ENCODE peak calls at places on chromosomes 4 and X, in six cellular contexts. One of them, this sample, is unnamed.
A peak's percentile ranks its signal among the peaks of the same experiment; 100 is the strongest.

GRCh38 chrX:153245288-153245731 is 66.2 kb downstream of the MAGEA1 start:
- DNase-seq in HepG2: no peak
- DNase-seq in H1: no peak
- DNase-seq in NT2/D1: peak; percentile 15
- DNase-seq in K562: peak; percentile 74
- DNase-seq in GM12878: no peak
- DNase-seq in this sample: no peak

GRCh38 chr4:74152841-74153240 is 5.1 kb upstream of the MTHFD2L start:
- DNase-seq in HepG2: no peak
- DNase-seq in H1: no peak
- DNase-seq in GM12878: no peak
- DNase-seq in NT2/D1: no peak
- DNase-seq in K562: no peak
- DNase-seq in this sample: no peak

GRCh38 chrX:53263597-53264094 is 17.7 kb downstream of the IQSEC2 start:
- DNase-seq in K562: peak; percentile 85
- DNase-seq in GM12878: no peak
- DNase-seq in NT2/D1: no peak
- DNase-seq in H1: no peak
- DNase-seq in HepG2: no peak
- DNase-seq in this sample: peak; percentile 59

GRCh38 chr4:90120037-90120436 is 7.2 kb upstream of the CCSER1 start:
- DNase-seq in H1: no peak
- DNase-seq in GM12878: no peak
- DNase-seq in K562: no peak
- DNase-seq in NT2/D1: no peak
- DNase-seq in HepG2: no peak
- DNase-seq in this sample: no peak

GRCh38 chr4:27791640-27792039 is 931.0 kb downstream of the STIM2 start:
- DNase-seq in NT2/D1: no peak
- DNase-seq in H1: no peak
- DNase-seq in K562: no peak
- DNase-seq in HepG2: no peak
- DNase-seq in GM12878: no peak
- DNase-seq in this sample: no peak

GRCh38 chrX:40734956-40735317 is 405 bp downstream of the MED14 start:
- DNase-seq in K562: peak; percentile 34
- DNase-seq in HepG2: no peak
- DNase-seq in NT2/D1: no peak
- DNase-seq in GM12878: no peak
- DNase-seq in H1: no peak
- DNase-seq in this sample: no peak

GRCh38 chr4:5632043-5632440 is 76.3 kb downstream of the EVC2 start:
- DNase-seq in GM12878: no peak
- DNase-seq in K562: no peak
- DNase-seq in NT2/D1: no peak
- DNase-seq in HepG2: no peak
- DNase-seq in H1: no peak
- DNase-seq in this sample: no peak

GRCh38 chrX:45715787-45716186 is 515.1 kb upstream of the DIPK2B start:
- DNase-seq in K562: no peak
- DNase-seq in H1: no peak
- DNase-seq in HepG2: no peak
- DNase-seq in NT2/D1: no peak
- DNase-seq in GM12878: no peak
- DNase-seq in this sample: no peak

GRCh38 chr4:152573861-152574260 is 38.0 kb upstream of the FBXW7 start:
- DNase-seq in GM12878: no peak
- DNase-seq in K562: no peak
- DNase-seq in HepG2: no peak
- DNase-seq in NT2/D1: no peak
- DNase-seq in H1: no peak
- DNase-seq in this sample: no peak

GRCh38 chr4:173436149-173436579 is 37.2 kb upstream of the SCRG1 start:
- DNase-seq in NT2/D1: no peak
- DNase-seq in GM12878: no peak
- DNase-seq in HepG2: no peak
- DNase-seq in H1: no peak
- DNase-seq in K562: no peak
- DNase-seq in this sample: no peak

GRCh38 chrX:70332600-70332999 is 42.7 kb downstream of the KIF4A start:
- DNase-seq in K562: peak; percentile 1
- DNase-seq in HepG2: no peak
- DNase-seq in GM12878: no peak
- DNase-seq in H1: no peak
- DNase-seq in NT2/D1: peak; percentile 3
- DNase-seq in this sample: no peak

GRCh38 chrX:40402771-40403533 is 177.8 kb upstream of the ATP6AP2 start:
- DNase-seq in H1: no peak
- DNase-seq in K562: peak; percentile 45
- DNase-seq in HepG2: no peak
- DNase-seq in NT2/D1: no peak
- DNase-seq in GM12878: no peak
- DNase-seq in this sample: no peak

GRCh38 chr4:147793973-147794690 is 62.2 kb downstream of the ARHGAP10 start:
- DNase-seq in GM12878: no peak
- DNase-seq in H1: no peak
- DNase-seq in HepG2: no peak
- DNase-seq in NT2/D1: no peak
- DNase-seq in K562: no peak
- DNase-seq in this sample: no peak

GRCh38 chr4:39873823-39874222 is 103.9 kb downstream of the PDS5A start:
- DNase-seq in GM12878: no peak
- DNase-seq in NT2/D1: no peak
- DNase-seq in K562: no peak
- DNase-seq in H1: no peak
- DNase-seq in HepG2: no peak
- DNase-seq in this sample: no peak

GRCh38 chr4:140326395-140326993 is 47.0 kb upstream of the SCOC start:
- DNase-seq in H1: no peak
- DNase-seq in HepG2: peak; percentile 15
- DNase-seq in GM12878: no peak
- DNase-seq in K562: peak; percentile 19
- DNase-seq in NT2/D1: no peak
- DNase-seq in this sample: peak; percentile 33

GRCh38 chrX:98523026-98523425 is 1639.3 kb downstream of the RPA4 start:
- DNase-seq in H1: no peak
- DNase-seq in NT2/D1: no peak
- DNase-seq in HepG2: no peak
- DNase-seq in GM12878: no peak
- DNase-seq in K562: no peak
- DNase-seq in this sample: no peak

GRCh38 chr4:36716874-36717273 is 435.5 kb downstream of the DTHD1 start:
- DNase-seq in NT2/D1: no peak
- DNase-seq in GM12878: no peak
- DNase-seq in HepG2: no peak
- DNase-seq in K562: no peak
- DNase-seq in H1: no peak
- DNase-seq in this sample: no peak

GRCh38 chrX:8288590-8288989 is 117.5 kb upstream of the VCX2 start:
- DNase-seq in GM12878: no peak
- DNase-seq in H1: no peak
- DNase-seq in NT2/D1: no peak
- DNase-seq in K562: no peak
- DNase-seq in HepG2: no peak
- DNase-seq in this sample: no peak

GRCh38 chrX:153032397-153033118 is 23.7 kb upstream of the PNMA3 start:
- DNase-seq in H1: no peak
- DNase-seq in K562: peak; percentile 75
- DNase-seq in NT2/D1: no peak
- DNase-seq in HepG2: peak; percentile 21
- DNase-seq in GM12878: no peak
- DNase-seq in this sample: peak; percentile 21

GRCh38 chr4:168558587-168558986 is 61.7 kb downstream of the PALLD start:
- DNase-seq in K562: no peak
- DNase-seq in GM12878: no peak
- DNase-seq in H1: no peak
- DNase-seq in HepG2: no peak
- DNase-seq in NT2/D1: no peak
- DNase-seq in this sample: no peak

GRCh38 chr4:90403781-90404180 is 276.6 kb downstream of the CCSER1 start:
- DNase-seq in NT2/D1: no peak
- DNase-seq in HepG2: no peak
- DNase-seq in K562: no peak
- DNase-seq in H1: no peak
- DNase-seq in GM12878: no peak
- DNase-seq in this sample: no peak

DNA sequence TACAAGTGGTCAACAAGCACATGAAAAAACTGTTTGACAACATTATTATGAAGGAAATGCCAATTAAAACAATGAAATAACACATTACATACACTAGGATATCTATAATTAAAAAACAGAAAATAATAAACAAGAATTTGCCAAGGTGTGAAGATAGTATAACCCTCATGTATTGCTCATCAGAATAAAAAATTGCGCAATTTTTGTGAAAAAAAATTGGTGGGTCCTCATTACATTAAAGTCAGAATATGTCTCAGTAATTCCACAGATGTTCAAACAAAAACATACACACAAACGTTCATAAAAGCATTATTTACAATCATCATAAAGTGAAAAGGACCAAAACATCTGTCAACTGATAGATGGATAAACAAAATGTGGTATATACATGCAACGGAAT is 63.0 kb upstream of the AR start:
- DNase-seq in GM12878: no peak
- DNase-seq in H1: no peak
- DNase-seq in NT2/D1: no peak
- DNase-seq in HepG2: no peak
- DNase-seq in K562: no peak
- DNase-seq in this sample: no peak
- TF ChIP-seq ZNF274 in GM12878: no peak
- TF ChIP-seq ZNF274 in H1: no peak
- TF ChIP-seq ZNF274 in NT2/D1: no peak
- TF ChIP-seq ZNF274 in HepG2: no peak
- TF ChIP-seq ZNF274 in K562: no peak
- TF ChIP-seq ZNF274 in this sample: no peak

DNA sequence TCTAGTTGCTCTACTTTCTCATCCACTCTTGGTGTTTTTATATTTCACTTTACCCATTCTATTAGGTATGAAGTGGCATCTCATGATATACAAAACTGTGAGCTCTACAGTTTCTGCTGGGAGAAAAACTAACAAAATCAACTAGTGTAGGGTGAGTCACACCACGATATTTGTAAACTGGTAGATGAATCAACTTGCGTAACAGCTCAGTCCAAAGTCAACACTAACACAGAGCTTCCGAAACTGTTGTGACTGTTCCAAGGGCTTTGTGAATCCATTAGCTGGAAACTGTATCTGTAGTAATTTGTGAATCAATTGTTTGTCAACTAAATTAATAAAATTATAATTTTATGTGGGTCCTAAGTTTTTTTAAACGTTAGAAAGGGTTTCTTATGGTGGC is 119.8 kb upstream of the TSPAN5 start:
- DNase-seq in H1: no peak
- DNase-seq in K562: no peak
- DNase-seq in GM12878: no peak
- DNase-seq in HepG2: peak; percentile 87
- DNase-seq in NT2/D1: no peak
- DNase-seq in this sample: no peak
- TF ChIP-seq ZNF274 in H1: no peak
- TF ChIP-seq ZNF274 in K562: no peak
- TF ChIP-seq ZNF274 in GM12878: no peak
- TF ChIP-seq ZNF274 in HepG2: no peak
- TF ChIP-seq ZNF274 in NT2/D1: no peak
- TF ChIP-seq ZNF274 in this sample: no peak

GRCh38 chr4:159552979-159553768 is 450.3 kb downstream of the RAPGEF2 start:
- DNase-seq in H1: no peak
- DNase-seq in K562: no peak
- DNase-seq in GM12878: no peak
- DNase-seq in HepG2: no peak
- DNase-seq in NT2/D1: no peak
- DNase-seq in this sample: no peak

GRCh38 chr4:159551268-159551667 is 448.4 kb downstream of the RAPGEF2 start:
- DNase-seq in HepG2: no peak
- DNase-seq in GM12878: no peak
- DNase-seq in NT2/D1: no peak
- DNase-seq in H1: no peak
- DNase-seq in K562: no peak
- DNase-seq in this sample: no peak

GRCh38 chr4:159555873-159556272 is 453.0 kb downstream of the RAPGEF2 start:
- DNase-seq in HepG2: no peak
- DNase-seq in NT2/D1: no peak
- DNase-seq in GM12878: no peak
- DNase-seq in H1: no peak
- DNase-seq in K562: no peak
- DNase-seq in this sample: no peak
- TF ChIP-seq ZNF274 in HepG2: no peak
- TF ChIP-seq ZNF274 in NT2/D1: no peak
- TF ChIP-seq ZNF274 in GM12878: no peak
- TF ChIP-seq ZNF274 in H1: no peak
- TF ChIP-seq ZNF274 in K562: no peak
- TF ChIP-seq ZNF274 in this sample: no peak

GRCh38 chr4:17997129-17997528 is 24.4 kb downstream of the LCORL start:
- DNase-seq in NT2/D1: no peak
- DNase-seq in GM12878: no peak
- DNase-seq in HepG2: no peak
- DNase-seq in K562: no peak
- DNase-seq in H1: no peak
- DNase-seq in this sample: no peak
- TF ChIP-seq ZNF274 in NT2/D1: no peak
- TF ChIP-seq ZNF274 in GM12878: no peak
- TF ChIP-seq ZNF274 in HepG2: no peak
- TF ChIP-seq ZNF274 in K562: no peak
- TF ChIP-seq ZNF274 in H1: no peak
- TF ChIP-seq ZNF274 in this sample: no peak

DNA sequence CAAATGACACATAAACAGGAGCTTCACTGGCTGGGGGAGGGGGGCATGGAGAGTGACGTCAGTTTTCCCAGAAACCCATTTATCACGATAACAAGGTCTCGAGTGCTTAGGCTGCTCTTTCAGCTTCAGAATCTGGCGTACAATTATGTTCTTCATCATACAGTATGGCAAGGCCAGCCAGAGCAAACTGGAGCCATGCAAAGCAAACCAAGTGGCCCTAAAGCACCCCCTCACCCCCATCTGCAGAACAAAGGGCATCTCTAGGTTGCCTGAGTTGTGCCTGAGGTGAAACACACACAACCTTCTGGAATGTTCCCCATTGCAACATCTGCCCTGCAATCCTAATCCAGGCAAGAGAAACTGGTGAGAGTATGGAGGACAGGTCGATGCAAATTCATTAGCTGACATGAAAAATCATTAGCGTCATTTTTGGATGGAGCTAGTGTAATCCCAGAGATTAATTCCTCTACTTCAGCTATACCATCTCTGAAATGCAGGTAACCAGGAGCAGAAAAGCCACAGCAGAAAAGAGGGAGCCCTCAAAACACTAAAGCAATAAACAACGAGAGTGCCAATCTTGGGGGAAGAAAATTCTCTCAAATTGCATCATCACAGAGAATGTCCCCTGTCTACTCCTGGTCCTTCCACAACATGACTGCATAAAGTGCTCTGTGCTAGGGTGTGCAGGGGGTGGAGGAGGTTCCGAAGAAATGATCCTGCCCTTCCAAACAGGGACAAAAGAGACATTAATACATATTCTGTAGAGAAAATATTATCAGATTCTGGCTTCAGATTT is 1.8 kb downstream of the SEPTIN6 start:
- DNase-seq in H1: no peak
- DNase-seq in NT2/D1: no peak
- DNase-seq in GM12878: no peak
- DNase-seq in K562: peak; percentile 89
- DNase-seq in HepG2: no peak
- DNase-seq in this sample: no peak
- TF ChIP-seq ZNF274 in H1: no peak
- TF ChIP-seq ZNF274 in NT2/D1: no peak
- TF ChIP-seq ZNF274 in GM12878: no peak
- TF ChIP-seq ZNF274 in K562: no peak
- TF ChIP-seq ZNF274 in HepG2: no peak
- TF ChIP-seq ZNF274 in this sample: no peak

GRCh38 chr4:46999584-46999983 is 6.2 kb upstream of the GABRA4 start:
- DNase-seq in NT2/D1: no peak
- DNase-seq in H1: no peak
- DNase-seq in K562: no peak
- DNase-seq in GM12878: no peak
- DNase-seq in HepG2: no peak
- DNase-seq in this sample: no peak
- TF ChIP-seq ZNF274 in NT2/D1: no peak
- TF ChIP-seq ZNF274 in H1: no peak
- TF ChIP-seq ZNF274 in K562: no peak
- TF ChIP-seq ZNF274 in GM12878: no peak
- TF ChIP-seq ZNF274 in HepG2: no peak
- TF ChIP-seq ZNF274 in this sample: no peak

This sample was measured in HCT116.